ENCODE peak calls at places on chromosomes 6 and 20, in seven cellular contexts. One of them, this sample, is unnamed.

GRCh38 chr6:158879180-158879579 is 60.0 kb upstream of the EZR start:
- DNase-seq in tibial artery: no peak
- DNase-seq in Kasumi-1: no peak
- DNase-seq in GM13976: no peak
- DNase-seq in cardiac fibroblast: peak; percentile 18
- DNase-seq in Right ventricle myocardium superior: no peak
- DNase-seq in NAMALWA: no peak
- DNase-seq in this sample: no peak

GRCh38 chr20:57250607-57251343 is 15.7 kb downstream of the BMP7 start:
- DNase-seq in tibial artery: no peak
- DNase-seq in Kasumi-1: no peak
- DNase-seq in GM13976: no peak
- DNase-seq in cardiac fibroblast: no peak
- DNase-seq in Right ventricle myocardium superior: no peak
- DNase-seq in NAMALWA: peak; percentile 73
- DNase-seq in this sample: no peak

GRCh38 chr20:39133205-39133604 is 171.1 kb downstream of the DHX35 start:
- DNase-seq in tibial artery: no peak
- DNase-seq in Kasumi-1: no peak
- DNase-seq in GM13976: no peak
- DNase-seq in cardiac fibroblast: no peak
- DNase-seq in Right ventricle myocardium superior: no peak
- DNase-seq in NAMALWA: no peak
- DNase-seq in this sample: no peak

GRCh38 chr6:33947916-33948594 is 144.3 kb upstream of the MLN start:
- DNase-seq in tibial artery: peak; percentile 21
- DNase-seq in Kasumi-1: no peak
- DNase-seq in GM13976: no peak
- DNase-seq in cardiac fibroblast: no peak
- DNase-seq in Right ventricle myocardium superior: no peak
- DNase-seq in NAMALWA: no peak
- DNase-seq in this sample: no peak

GRCh38 chr6:83160167-83160566 is 32.9 kb downstream of the PGM3 start:
- DNase-seq in tibial artery: no peak
- DNase-seq in Kasumi-1: no peak
- DNase-seq in GM13976: no peak
- DNase-seq in cardiac fibroblast: no peak
- DNase-seq in Right ventricle myocardium superior: no peak
- DNase-seq in NAMALWA: no peak
- DNase-seq in this sample: no peak

GRCh38 chr6:134415194-134415593 is 97.3 kb upstream of the SGK1 start:
- DNase-seq in tibial artery: no peak
- DNase-seq in Kasumi-1: no peak
- DNase-seq in GM13976: no peak
- DNase-seq in cardiac fibroblast: no peak
- DNase-seq in Right ventricle myocardium superior: no peak
- DNase-seq in NAMALWA: no peak
- DNase-seq in this sample: no peak

GRCh38 chr6:27091661-27092315 is 155.7 kb upstream of the PRSS16 start:
- DNase-seq in tibial artery: no peak
- DNase-seq in Kasumi-1: peak; percentile 94
- DNase-seq in GM13976: peak; percentile 65
- DNase-seq in cardiac fibroblast: peak; percentile 88
- DNase-seq in Right ventricle myocardium superior: no peak
- DNase-seq in NAMALWA: peak; percentile 55
- DNase-seq in this sample: no peak

GRCh38 chr6:90296346-90297123 is at the start of gene BACH2:
- DNase-seq in tibial artery: peak; percentile 89
- DNase-seq in Kasumi-1: peak; percentile 73
- DNase-seq in GM13976: peak; percentile 81
- DNase-seq in cardiac fibroblast: peak; percentile 79
- DNase-seq in Right ventricle myocardium superior: peak; percentile 95
- DNase-seq in NAMALWA: peak; percentile 95
- DNase-seq in this sample: peak; percentile 84

GRCh38 chr6:151448623-151449022 is 3.3 kb downstream of the RMND1 start:
- DNase-seq in tibial artery: no peak
- DNase-seq in Kasumi-1: no peak
- DNase-seq in GM13976: no peak
- DNase-seq in cardiac fibroblast: no peak
- DNase-seq in Right ventricle myocardium superior: no peak
- DNase-seq in NAMALWA: peak; percentile 23
- DNase-seq in this sample: no peak

GRCh38 chr6:18211338-18211737 is 53.0 kb downstream of the DEK start:
- DNase-seq in tibial artery: no peak
- DNase-seq in Kasumi-1: no peak
- DNase-seq in GM13976: peak; percentile 72
- DNase-seq in cardiac fibroblast: no peak
- DNase-seq in Right ventricle myocardium superior: no peak
- DNase-seq in NAMALWA: no peak
- DNase-seq in this sample: no peak

GRCh38 chr6:167733740-167734661 is 92.7 kb upstream of the AFDN start:
- DNase-seq in tibial artery: peak; percentile 71
- DNase-seq in Kasumi-1: no peak
- DNase-seq in GM13976: no peak
- DNase-seq in cardiac fibroblast: peak; percentile 96
- DNase-seq in Right ventricle myocardium superior: no peak
- DNase-seq in NAMALWA: peak; percentile 32
- DNase-seq in this sample: no peak

GRCh38 chr6:121780325-121781313 is 345.2 kb downstream of the GJA1 start:
- DNase-seq in tibial artery: peak; percentile 96
- DNase-seq in Kasumi-1: no peak
- DNase-seq in GM13976: no peak
- DNase-seq in cardiac fibroblast: peak; percentile 95
- DNase-seq in Right ventricle myocardium superior: peak; percentile 90
- DNase-seq in NAMALWA: no peak
- DNase-seq in this sample: peak; percentile 67

GRCh38 chr6:89952361-89952680 is 58.1 kb downstream of the GJA10 start:
- DNase-seq in tibial artery: no peak
- DNase-seq in Kasumi-1: no peak
- DNase-seq in GM13976: no peak
- DNase-seq in cardiac fibroblast: no peak
- DNase-seq in Right ventricle myocardium superior: no peak
- DNase-seq in NAMALWA: no peak
- DNase-seq in this sample: no peak

GRCh38 chr6:136846046-136846445 is 23.7 kb downstream of the PEX7 start:
- DNase-seq in tibial artery: no peak
- DNase-seq in Kasumi-1: peak; percentile 65
- DNase-seq in GM13976: peak; percentile 47
- DNase-seq in cardiac fibroblast: peak; percentile 83
- DNase-seq in Right ventricle myocardium superior: no peak
- DNase-seq in NAMALWA: peak; percentile 68
- DNase-seq in this sample: no peak

GRCh38 chr6:165988757-165989456 is 178.7 kb downstream of the TBXT start:
- DNase-seq in tibial artery: no peak
- DNase-seq in Kasumi-1: no peak
- DNase-seq in GM13976: no peak
- DNase-seq in cardiac fibroblast: no peak
- DNase-seq in Right ventricle myocardium superior: peak; percentile 62
- DNase-seq in NAMALWA: no peak
- DNase-seq in this sample: no peak

GRCh38 chr6:25701807-25702206 is 49.8 kb downstream of the SCGN start:
- DNase-seq in tibial artery: no peak
- DNase-seq in Kasumi-1: no peak
- DNase-seq in GM13976: no peak
- DNase-seq in cardiac fibroblast: no peak
- DNase-seq in Right ventricle myocardium superior: no peak
- DNase-seq in NAMALWA: no peak
- DNase-seq in this sample: no peak

GRCh38 chr6:26056583-26057350 is 30.5 kb upstream of the HFE start:
- DNase-seq in tibial artery: no peak
- DNase-seq in Kasumi-1: peak; percentile 53
- DNase-seq in GM13976: no peak
- DNase-seq in cardiac fibroblast: peak; percentile 35
- DNase-seq in Right ventricle myocardium superior: no peak
- DNase-seq in NAMALWA: peak; percentile 59
- DNase-seq in this sample: no peak

GRCh38 chr6:123771126-123771525 is 32.5 kb upstream of the NKAIN2 start:
- DNase-seq in tibial artery: no peak
- DNase-seq in Kasumi-1: no peak
- DNase-seq in GM13976: no peak
- DNase-seq in cardiac fibroblast: no peak
- DNase-seq in Right ventricle myocardium superior: no peak
- DNase-seq in NAMALWA: no peak
- DNase-seq in this sample: no peak

GRCh38 chr6:20542927-20543602 is 8.8 kb downstream of the CDKAL1 start:
- DNase-seq in tibial artery: no peak
- DNase-seq in Kasumi-1: no peak
- DNase-seq in GM13976: peak; percentile 56
- DNase-seq in cardiac fibroblast: peak; percentile 87
- DNase-seq in Right ventricle myocardium superior: no peak
- DNase-seq in NAMALWA: no peak
- DNase-seq in this sample: no peak

GRCh38 chr20:42472198-42472597 is 717.5 kb downstream of the PTPRT start:
- DNase-seq in tibial artery: no peak
- DNase-seq in Kasumi-1: no peak
- DNase-seq in GM13976: no peak
- DNase-seq in cardiac fibroblast: no peak
- DNase-seq in Right ventricle myocardium superior: no peak
- DNase-seq in NAMALWA: no peak
- DNase-seq in this sample: no peak

GRCh38 chr20:1813674-1814635 is 81.3 kb upstream of the SIRPA start:
- DNase-seq in tibial artery: peak; percentile 38
- DNase-seq in Kasumi-1: no peak
- DNase-seq in GM13976: no peak
- DNase-seq in cardiac fibroblast: no peak
- DNase-seq in Right ventricle myocardium superior: no peak
- DNase-seq in NAMALWA: no peak
- DNase-seq in this sample: no peak

GRCh38 chr20:61308171-61308795 is 56.2 kb downstream of the CDH4 start:
- DNase-seq in tibial artery: no peak
- DNase-seq in Kasumi-1: no peak
- DNase-seq in GM13976: no peak
- DNase-seq in cardiac fibroblast: no peak
- DNase-seq in Right ventricle myocardium superior: peak; percentile 37
- DNase-seq in NAMALWA: no peak
- DNase-seq in this sample: no peak

GRCh38 chr6:46677314-46677654 is 10.4 kb upstream of the TDRD6 start:
- DNase-seq in tibial artery: no peak
- DNase-seq in Kasumi-1: peak; percentile 55
- DNase-seq in GM13976: no peak
- DNase-seq in cardiac fibroblast: no peak
- DNase-seq in Right ventricle myocardium superior: no peak
- DNase-seq in NAMALWA: peak; percentile 67
- DNase-seq in this sample: no peak

GRCh38 chr6:92114797-92115196 is 1304.6 kb downstream of the EPHA7 start:
- DNase-seq in tibial artery: no peak
- DNase-seq in Kasumi-1: no peak
- DNase-seq in GM13976: no peak
- DNase-seq in cardiac fibroblast: no peak
- DNase-seq in Right ventricle myocardium superior: peak; percentile 46
- DNase-seq in NAMALWA: peak; percentile 10
- DNase-seq in this sample: no peak